ENCODE peak calls at places on chromosome 19, in six cellular contexts. C is H1, U is GM12892, Z is GM12878, T is HepG2, K is K562. F is an unnamed sample.

GRCh38 chr19:30686252-30686762 is 314.1 kb downstream of the ZNF536 start:
- DNase-seq in K (no peak), T (no peak), Z (no peak), C (no peak), U (no peak), F (no peak)

GRCh38 chr19:41299755-41300089 is 10.2 kb upstream of the CCDC97 start:
- DNase-seq in T (no peak), U (no peak), C (no peak), K (no peak), Z (no peak), F (no peak)

GRCh38 chr19:41870401-41870873 is 6.6 kb upstream of the CD79A start:
- DNase-seq in K (no peak), Z (no peak), C (no peak), U (no peak), T (no peak), F (no peak)

GRCh38 chr19:48489608-48490216 is 20.5 kb downstream of the CYTH2 start:
- DNase-seq in Z (no peak), C (peak; percentile 67), K (peak; percentile 71), U (peak; percentile 91), T (peak; percentile 47), F (peak; percentile 90)

GRCh38 chr19:3478409-3479176 is 1.7 kb downstream of the SMIM24 start:
- DNase-seq in T (no peak), Z (no peak), C (no peak), U (no peak), K (peak; percentile 25), F (no peak)

GRCh38 chr19:11448923-11449554 is 13.6 kb downstream of the PRKCSH start:
- DNase-seq in U (no peak), T (no peak), Z (no peak), C (no peak), K (peak; percentile 6), F (no peak)

GRCh38 chr19:47089767-47090350 is 23.7 kb downstream of the ZC3H4 start:
- DNase-seq in C (no peak), K (no peak), Z (no peak), U (no peak), T (no peak), F (no peak)

GRCh38 chr19:53883231-53883661 is 1.2 kb downstream of the PRKCG start:
- DNase-seq in Z (no peak), U (no peak), K (peak; percentile 38), T (no peak), C (no peak), F (no peak)

GRCh38 chr19:41705393-41706174 is 2.8 kb upstream of the CEACAM5 start:
- DNase-seq in Z (no peak), C (no peak), K (peak; percentile 41), U (no peak), T (no peak), F (no peak)

GRCh38 chr19:38734426-38735256 is 9.6 kb downstream of the CAPN12 start:
- DNase-seq in U (no peak), T (no peak), K (no peak), C (no peak), Z (peak; percentile 25), F (no peak)

GRCh38 chr19:48480151-48480475 is 10.9 kb downstream of the CYTH2 start:
- DNase-seq in K (no peak), Z (no peak), U (no peak), C (no peak), T (no peak), F (no peak)

GRCh38 chr19:27971071-27971470 is 1241.9 kb downstream of the UQCRFS1 start:
- DNase-seq in T (no peak), Z (no peak), U (no peak), C (peak; percentile 58), K (no peak), F (no peak)

GRCh38 chr19:13023666-13024065 is 28.4 kb downstream of the NFIX start:
- DNase-seq in K (peak; percentile 54), T (no peak), Z (no peak), C (no peak), U (no peak), F (no peak)

GRCh38 chr19:6071103-6071485 is 39.2 kb downstream of the RFX2 start:
- DNase-seq in Z (no peak), U (no peak), C (no peak), T (no peak), K (no peak), F (no peak)

GRCh38 chr19:13689050-13689449 is 75.3 kb upstream of the MRI1 start:
- DNase-seq in C (no peak), Z (peak; percentile 19), K (peak; percentile 74), T (peak; percentile 7), U (no peak), F (no peak)

GRCh38 chr19:41398042-41398403 is 405 bp downstream of the BCKDHA start:
- DNase-seq in C (no peak), U (no peak), T (no peak), K (no peak), Z (no peak), F (no peak)

GRCh38 chr19:39122934-39123731 is 2.5 kb upstream of the PAK4 start:
- DNase-seq in C (no peak), K (no peak), U (no peak), Z (no peak), T (no peak), F (no peak)

GRCh38 chr19:49423985-49424303 is 703 bp upstream of the PTH2 start:
- DNase-seq in T (no peak), U (no peak), K (no peak), Z (no peak), C (no peak), F (no peak)

GRCh38 chr19:4581381-4582111 is 22.1 kb upstream of the SEMA6B start:
- DNase-seq in T (no peak), U (no peak), K (peak; percentile 94), Z (no peak), C (no peak), F (no peak)

GRCh38 chr19:35750167-35750566 is 1.8 kb downstream of the LIN37 start:
- DNase-seq in K (no peak), T (no peak), C (no peak), U (no peak), Z (no peak), F (no peak)

GRCh38 chr19:39590265-39590664 is 12.1 kb upstream of the LGALS13 start:
- DNase-seq in Z (no peak), U (no peak), C (no peak), T (no peak), K (no peak), F (no peak)

DNA sequence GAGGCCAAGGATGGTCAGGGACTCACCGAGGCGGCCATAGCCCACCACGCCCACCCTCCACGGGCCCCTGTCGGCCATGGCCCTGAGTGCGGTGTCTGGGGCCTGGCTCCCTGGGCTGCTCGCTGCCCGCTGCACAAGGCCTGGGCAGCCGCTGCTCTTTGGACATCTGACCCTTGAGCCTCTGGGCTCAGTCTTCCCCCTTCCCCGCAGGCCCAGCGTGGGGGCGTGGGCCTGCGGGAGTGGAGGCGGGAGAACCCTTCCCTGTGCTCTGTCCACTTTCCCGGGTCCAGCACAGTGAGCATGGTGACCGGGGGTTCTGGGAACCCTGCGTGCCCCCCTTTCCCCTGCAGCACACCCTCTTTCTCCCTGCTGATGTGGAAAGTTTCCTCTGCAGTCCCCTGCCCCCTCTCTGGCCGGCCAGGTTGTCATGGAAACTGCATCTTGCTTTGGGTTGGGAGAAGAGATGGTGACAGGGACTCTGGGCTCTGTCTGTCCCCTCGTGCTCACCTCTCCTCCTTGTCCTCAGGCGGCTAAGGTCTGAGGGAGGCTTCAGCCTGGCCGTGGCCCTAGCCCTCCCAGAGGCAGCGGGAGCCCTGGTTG is at the start of gene ASPDH:
- DNase-seq in T (no peak), K (no peak), C (no peak), Z (no peak), U (no peak), F (no peak)
- TF ChIP-seq TAF1 in T (peak; percentile 23), K (no peak), C (no peak), Z (no peak), U (no peak), F (no peak)

GRCh38 chr19:7677664-7678311 is 898 bp downstream of the MCEMP1 start:
- DNase-seq in K (no peak), U (no peak), T (peak; percentile 18), Z (no peak), C (no peak), F (no peak)
- TF ChIP-seq POLR2AphosphoS5 in K (no peak), U (no peak), T (no peak), Z (no peak), C (no peak), F (no peak)

GRCh38 chr19:52735734-52736133 is 890 bp upstream of the ZNF611 start:
- DNase-seq in T (peak; percentile 51), Z (no peak), C (peak; percentile 88), U (no peak), K (no peak), F (no peak)

GRCh38 chr19:52734340-52734892 is 428 bp downstream of the ZNF611 start:
- DNase-seq in C (no peak), Z (no peak), K (peak; percentile 48), U (peak; percentile 29), T (no peak), F (no peak)

GRCh38 chr19:52739576-52739975 is 4.7 kb upstream of the ZNF611 start:
- DNase-seq in T (no peak), Z (no peak), K (peak; percentile 51), C (no peak), U (no peak), F (no peak)

GRCh38 chr19:52734893-52735661 is at the start of gene ZNF611:
- DNase-seq in C (peak; percentile 71), T (peak; percentile 82), K (peak; percentile 96), Z (peak; percentile 69), U (peak; percentile 80), F (peak; percentile 92)
- TF ChIP-seq POLR2A in C (no peak), T (peak; percentile 45), K (peak; percentile 90), Z (peak; percentile 88), U (peak; percentile 86), F (peak; percentile 86)

GRCh38 chr19:45494261-45494916 is 2.5 kb downstream of the RTN2 start:
- DNase-seq in K (no peak), Z (no peak), U (no peak), T (no peak), C (no peak), F (no peak)

GRCh38 chr19:45492137-45492626 is 4.7 kb downstream of the RTN2 start:
- DNase-seq in K (no peak), U (no peak), Z (no peak), T (no peak), C (no peak), F (no peak)

GRCh38 chr19:45489216-45489855 is 7.5 kb downstream of the RTN2 start:
- DNase-seq in T (no peak), C (no peak), Z (no peak), K (no peak), U (no peak), F (no peak)

GRCh38 chr19:45495178-45495577 is 1.7 kb downstream of the RTN2 start:
- DNase-seq in T (no peak), Z (no peak), K (no peak), U (no peak), C (no peak), F (no peak)

DNA sequence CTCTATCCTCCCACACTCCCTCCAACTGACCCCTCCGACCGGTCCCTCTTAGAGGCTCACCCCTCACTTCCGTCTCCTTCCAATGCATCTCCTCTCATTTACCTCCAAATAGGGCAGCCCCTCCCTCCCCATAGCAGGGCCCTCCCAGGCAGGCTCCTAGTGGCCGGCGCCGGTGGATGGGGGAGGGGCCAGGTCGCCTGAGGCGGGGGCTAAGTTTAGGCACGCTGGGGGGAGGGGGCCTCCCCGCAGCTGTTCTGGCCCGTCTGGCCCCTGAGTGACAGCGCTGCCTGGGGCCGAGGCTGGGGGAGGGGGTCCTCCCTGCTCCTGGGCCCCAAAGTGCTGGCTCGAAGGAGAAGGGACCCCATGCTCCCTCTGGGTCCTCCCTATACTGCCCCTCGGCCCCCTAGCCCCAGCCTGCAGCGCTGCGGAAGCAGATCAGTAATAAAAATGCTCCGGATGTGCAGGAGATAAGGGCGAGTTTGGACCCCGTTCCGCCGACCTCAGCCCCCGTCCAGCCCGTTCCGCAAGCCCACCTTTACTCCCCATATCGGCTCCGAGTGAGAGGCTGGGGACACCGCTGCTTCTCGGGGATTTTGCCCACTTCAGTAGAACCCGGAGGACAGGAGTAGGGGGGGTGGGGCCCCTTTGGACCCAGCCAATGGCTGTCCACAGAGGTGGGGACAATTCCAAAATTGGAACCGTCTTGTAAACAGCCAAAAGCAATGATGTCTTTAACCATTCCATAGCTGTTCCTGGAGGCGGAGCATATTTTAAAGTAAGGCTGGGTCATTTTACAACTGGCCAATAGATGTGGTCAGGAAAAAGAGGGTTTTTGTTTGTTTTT is 4.0 kb downstream of the RTN2 start:
- DNase-seq in U (peak; percentile 64), C (no peak), T (peak; percentile 68), K (peak; percentile 85), Z (no peak), F (no peak)
- TF ChIP-seq TAF1 in U (no peak), C (no peak), T (no peak), K (peak; percentile 29), Z (no peak), F (no peak)

F was measured in GM12891.